ENCODE peak calls at places on chromosomes 7 and 10, in ten cellular contexts. One of them, this sample, is unnamed.

GRCh38 chr10:3123571-3124411 is 48.8 kb downstream of the PITRM1 start:
- DNase-seq in IMR-90: no peak
- DNase-seq in activated CD4-positive, alpha-beta memory T cell treated with anti-CD3 and anti-CD28 coated beads, Interleukin-2, amount 10 ng/mL, durations not matched to agents 7 days and 5 days: no peak
- DNase-seq in activated CD4-positive, alpha-beta T cell treated with anti-CD3 and anti-CD28 coated beads, Interleukin-2, amount 10 ng/mL, durations not matched to agents 7 days and 5 days: no peak
- DNase-seq in T-helper 1 cell: no peak
- DNase-seq in stomach: no peak
- DNase-seq in small intestine: no peak
- DNase-seq in GM19239: no peak
- DNase-seq in activated T-helper 2 cell treated with anti-CD3 and anti-CD28 coated beads, Interferon-gamma antibody, Interleukin-2, Interleukin-4, amounts not matched to agents 10 μg/mL and 5 μg/mL and 100 μg/mL, durations not matched to agents 14 hours and 24 hours and 36 hours: no peak
- DNase-seq in cardiac fibroblast: no peak
- DNase-seq in this sample: no peak

GRCh38 chr7:106679153-106679931 is 18.4 kb upstream of the CCDC71L start:
- DNase-seq in activated T-helper 2 cell treated with anti-CD3 and anti-CD28 coated beads, Interferon-gamma antibody, Interleukin-2, Interleukin-4, amounts not matched to agents 10 μg/mL and 5 μg/mL and 100 μg/mL, durations not matched to agents 14 hours and 24 hours and 36 hours: no peak
- DNase-seq in IMR-90: peak
- DNase-seq in cardiac fibroblast: peak
- DNase-seq in small intestine: no peak
- DNase-seq in GM19239: no peak
- DNase-seq in T-helper 1 cell: no peak
- DNase-seq in stomach: no peak
- DNase-seq in activated CD4-positive, alpha-beta T cell treated with anti-CD3 and anti-CD28 coated beads, Interleukin-2, amount 10 ng/mL, durations not matched to agents 7 days and 5 days: no peak
- DNase-seq in activated CD4-positive, alpha-beta memory T cell treated with anti-CD3 and anti-CD28 coated beads, Interleukin-2, amount 10 ng/mL, durations not matched to agents 7 days and 5 days: peak
- DNase-seq in this sample: no peak

GRCh38 chr7:27172823-27173411 is 1.2 kb downstream of the HOXA10 start:
- DNase-seq in small intestine: no peak
- DNase-seq in activated CD4-positive, alpha-beta memory T cell treated with anti-CD3 and anti-CD28 coated beads, Interleukin-2, amount 10 ng/mL, durations not matched to agents 7 days and 5 days: no peak
- DNase-seq in activated CD4-positive, alpha-beta T cell treated with anti-CD3 and anti-CD28 coated beads, Interleukin-2, amount 10 ng/mL, durations not matched to agents 7 days and 5 days: no peak
- DNase-seq in GM19239: no peak
- DNase-seq in T-helper 1 cell: no peak
- DNase-seq in activated T-helper 2 cell treated with anti-CD3 and anti-CD28 coated beads, Interferon-gamma antibody, Interleukin-2, Interleukin-4, amounts not matched to agents 10 μg/mL and 5 μg/mL and 100 μg/mL, durations not matched to agents 14 hours and 24 hours and 36 hours: no peak
- DNase-seq in stomach: peak
- DNase-seq in IMR-90: no peak
- DNase-seq in cardiac fibroblast: no peak
- DNase-seq in this sample: no peak

GRCh38 chr7:39130740-39131538 is 153.2 kb downstream of the POU6F2 start:
- DNase-seq in activated CD4-positive, alpha-beta T cell treated with anti-CD3 and anti-CD28 coated beads, Interleukin-2, amount 10 ng/mL, durations not matched to agents 7 days and 5 days: no peak
- DNase-seq in stomach: no peak
- DNase-seq in small intestine: peak
- DNase-seq in IMR-90: no peak
- DNase-seq in T-helper 1 cell: no peak
- DNase-seq in GM19239: no peak
- DNase-seq in activated T-helper 2 cell treated with anti-CD3 and anti-CD28 coated beads, Interferon-gamma antibody, Interleukin-2, Interleukin-4, amounts not matched to agents 10 μg/mL and 5 μg/mL and 100 μg/mL, durations not matched to agents 14 hours and 24 hours and 36 hours: no peak
- DNase-seq in activated CD4-positive, alpha-beta memory T cell treated with anti-CD3 and anti-CD28 coated beads, Interleukin-2, amount 10 ng/mL, durations not matched to agents 7 days and 5 days: no peak
- DNase-seq in cardiac fibroblast: no peak
- DNase-seq in this sample: no peak

GRCh38 chr7:83677180-83677866 is 28.4 kb upstream of the SEMA3E start:
- DNase-seq in activated CD4-positive, alpha-beta memory T cell treated with anti-CD3 and anti-CD28 coated beads, Interleukin-2, amount 10 ng/mL, durations not matched to agents 7 days and 5 days: no peak
- DNase-seq in GM19239: no peak
- DNase-seq in activated T-helper 2 cell treated with anti-CD3 and anti-CD28 coated beads, Interferon-gamma antibody, Interleukin-2, Interleukin-4, amounts not matched to agents 10 μg/mL and 5 μg/mL and 100 μg/mL, durations not matched to agents 14 hours and 24 hours and 36 hours: no peak
- DNase-seq in T-helper 1 cell: no peak
- DNase-seq in cardiac fibroblast: peak
- DNase-seq in stomach: peak
- DNase-seq in activated CD4-positive, alpha-beta T cell treated with anti-CD3 and anti-CD28 coated beads, Interleukin-2, amount 10 ng/mL, durations not matched to agents 7 days and 5 days: no peak
- DNase-seq in IMR-90: peak
- DNase-seq in small intestine: no peak
- DNase-seq in this sample: no peak

GRCh38 chr10:74432841-74433594 is 282.0 kb downstream of the ADK start:
- DNase-seq in activated T-helper 2 cell treated with anti-CD3 and anti-CD28 coated beads, Interferon-gamma antibody, Interleukin-2, Interleukin-4, amounts not matched to agents 10 μg/mL and 5 μg/mL and 100 μg/mL, durations not matched to agents 14 hours and 24 hours and 36 hours: no peak
- DNase-seq in small intestine: no peak
- DNase-seq in IMR-90: peak
- DNase-seq in activated CD4-positive, alpha-beta T cell treated with anti-CD3 and anti-CD28 coated beads, Interleukin-2, amount 10 ng/mL, durations not matched to agents 7 days and 5 days: no peak
- DNase-seq in GM19239: no peak
- DNase-seq in T-helper 1 cell: no peak
- DNase-seq in cardiac fibroblast: peak
- DNase-seq in stomach: no peak
- DNase-seq in activated CD4-positive, alpha-beta memory T cell treated with anti-CD3 and anti-CD28 coated beads, Interleukin-2, amount 10 ng/mL, durations not matched to agents 7 days and 5 days: no peak
- DNase-seq in this sample: no peak

GRCh38 chr7:155265144-155265543 is 32.5 kb upstream of the INSIG1 start:
- DNase-seq in GM19239: no peak
- DNase-seq in activated CD4-positive, alpha-beta memory T cell treated with anti-CD3 and anti-CD28 coated beads, Interleukin-2, amount 10 ng/mL, durations not matched to agents 7 days and 5 days: no peak
- DNase-seq in T-helper 1 cell: no peak
- DNase-seq in small intestine: no peak
- DNase-seq in activated T-helper 2 cell treated with anti-CD3 and anti-CD28 coated beads, Interferon-gamma antibody, Interleukin-2, Interleukin-4, amounts not matched to agents 10 μg/mL and 5 μg/mL and 100 μg/mL, durations not matched to agents 14 hours and 24 hours and 36 hours: no peak
- DNase-seq in cardiac fibroblast: no peak
- DNase-seq in IMR-90: no peak
- DNase-seq in activated CD4-positive, alpha-beta T cell treated with anti-CD3 and anti-CD28 coated beads, Interleukin-2, amount 10 ng/mL, durations not matched to agents 7 days and 5 days: no peak
- DNase-seq in stomach: no peak
- DNase-seq in this sample: no peak

GRCh38 chr7:30771859-30772429 is 727 bp downstream of the MINDY4 start:
- DNase-seq in small intestine: no peak
- DNase-seq in activated T-helper 2 cell treated with anti-CD3 and anti-CD28 coated beads, Interferon-gamma antibody, Interleukin-2, Interleukin-4, amounts not matched to agents 10 μg/mL and 5 μg/mL and 100 μg/mL, durations not matched to agents 14 hours and 24 hours and 36 hours: no peak
- DNase-seq in T-helper 1 cell: no peak
- DNase-seq in activated CD4-positive, alpha-beta memory T cell treated with anti-CD3 and anti-CD28 coated beads, Interleukin-2, amount 10 ng/mL, durations not matched to agents 7 days and 5 days: no peak
- DNase-seq in stomach: no peak
- DNase-seq in cardiac fibroblast: peak
- DNase-seq in IMR-90: no peak
- DNase-seq in activated CD4-positive, alpha-beta T cell treated with anti-CD3 and anti-CD28 coated beads, Interleukin-2, amount 10 ng/mL, durations not matched to agents 7 days and 5 days: no peak
- DNase-seq in GM19239: peak
- DNase-seq in this sample: no peak

GRCh38 chr10:21517983-21518628 is 7.4 kb downstream of the SKIDA1 start:
- DNase-seq in activated T-helper 2 cell treated with anti-CD3 and anti-CD28 coated beads, Interferon-gamma antibody, Interleukin-2, Interleukin-4, amounts not matched to agents 10 μg/mL and 5 μg/mL and 100 μg/mL, durations not matched to agents 14 hours and 24 hours and 36 hours: no peak
- DNase-seq in activated CD4-positive, alpha-beta T cell treated with anti-CD3 and anti-CD28 coated beads, Interleukin-2, amount 10 ng/mL, durations not matched to agents 7 days and 5 days: no peak
- DNase-seq in stomach: no peak
- DNase-seq in GM19239: no peak
- DNase-seq in cardiac fibroblast: peak
- DNase-seq in activated CD4-positive, alpha-beta memory T cell treated with anti-CD3 and anti-CD28 coated beads, Interleukin-2, amount 10 ng/mL, durations not matched to agents 7 days and 5 days: no peak
- DNase-seq in T-helper 1 cell: no peak
- DNase-seq in small intestine: no peak
- DNase-seq in IMR-90: peak
- DNase-seq in this sample: no peak

GRCh38 chr10:118982366-118982765 is 47.1 kb upstream of the NANOS1 start:
- DNase-seq in activated CD4-positive, alpha-beta memory T cell treated with anti-CD3 and anti-CD28 coated beads, Interleukin-2, amount 10 ng/mL, durations not matched to agents 7 days and 5 days: no peak
- DNase-seq in small intestine: no peak
- DNase-seq in IMR-90: no peak
- DNase-seq in cardiac fibroblast: no peak
- DNase-seq in stomach: no peak
- DNase-seq in GM19239: no peak
- DNase-seq in T-helper 1 cell: no peak
- DNase-seq in activated T-helper 2 cell treated with anti-CD3 and anti-CD28 coated beads, Interferon-gamma antibody, Interleukin-2, Interleukin-4, amounts not matched to agents 10 μg/mL and 5 μg/mL and 100 μg/mL, durations not matched to agents 14 hours and 24 hours and 36 hours: no peak
- DNase-seq in activated CD4-positive, alpha-beta T cell treated with anti-CD3 and anti-CD28 coated beads, Interleukin-2, amount 10 ng/mL, durations not matched to agents 7 days and 5 days: no peak
- DNase-seq in this sample: no peak

GRCh38 chr10:79084012-79084971 is 15.5 kb downstream of the ZMIZ1 start:
- DNase-seq in IMR-90: peak
- DNase-seq in stomach: peak
- DNase-seq in activated CD4-positive, alpha-beta memory T cell treated with anti-CD3 and anti-CD28 coated beads, Interleukin-2, amount 10 ng/mL, durations not matched to agents 7 days and 5 days: peak
- DNase-seq in activated T-helper 2 cell treated with anti-CD3 and anti-CD28 coated beads, Interferon-gamma antibody, Interleukin-2, Interleukin-4, amounts not matched to agents 10 μg/mL and 5 μg/mL and 100 μg/mL, durations not matched to agents 14 hours and 24 hours and 36 hours: no peak
- DNase-seq in GM19239: no peak
- DNase-seq in activated CD4-positive, alpha-beta T cell treated with anti-CD3 and anti-CD28 coated beads, Interleukin-2, amount 10 ng/mL, durations not matched to agents 7 days and 5 days: peak
- DNase-seq in T-helper 1 cell: no peak
- DNase-seq in small intestine: peak
- DNase-seq in cardiac fibroblast: peak
- DNase-seq in this sample: peak

GRCh38 chr10:89706011-89706410 is 4.6 kb downstream of the KIF20B start:
- DNase-seq in activated CD4-positive, alpha-beta memory T cell treated with anti-CD3 and anti-CD28 coated beads, Interleukin-2, amount 10 ng/mL, durations not matched to agents 7 days and 5 days: no peak
- DNase-seq in activated CD4-positive, alpha-beta T cell treated with anti-CD3 and anti-CD28 coated beads, Interleukin-2, amount 10 ng/mL, durations not matched to agents 7 days and 5 days: no peak
- DNase-seq in activated T-helper 2 cell treated with anti-CD3 and anti-CD28 coated beads, Interferon-gamma antibody, Interleukin-2, Interleukin-4, amounts not matched to agents 10 μg/mL and 5 μg/mL and 100 μg/mL, durations not matched to agents 14 hours and 24 hours and 36 hours: no peak
- DNase-seq in small intestine: no peak
- DNase-seq in GM19239: no peak
- DNase-seq in stomach: no peak
- DNase-seq in T-helper 1 cell: no peak
- DNase-seq in IMR-90: peak
- DNase-seq in cardiac fibroblast: peak
- DNase-seq in this sample: no peak

GRCh38 chr10:33732176-33733025 is 397.9 kb upstream of the NRP1 start:
- DNase-seq in activated CD4-positive, alpha-beta memory T cell treated with anti-CD3 and anti-CD28 coated beads, Interleukin-2, amount 10 ng/mL, durations not matched to agents 7 days and 5 days: no peak
- DNase-seq in activated CD4-positive, alpha-beta T cell treated with anti-CD3 and anti-CD28 coated beads, Interleukin-2, amount 10 ng/mL, durations not matched to agents 7 days and 5 days: no peak
- DNase-seq in small intestine: peak
- DNase-seq in activated T-helper 2 cell treated with anti-CD3 and anti-CD28 coated beads, Interferon-gamma antibody, Interleukin-2, Interleukin-4, amounts not matched to agents 10 μg/mL and 5 μg/mL and 100 μg/mL, durations not matched to agents 14 hours and 24 hours and 36 hours: no peak
- DNase-seq in stomach: no peak
- DNase-seq in IMR-90: peak
- DNase-seq in T-helper 1 cell: no peak
- DNase-seq in cardiac fibroblast: peak
- DNase-seq in GM19239: no peak
- DNase-seq in this sample: no peak

GRCh38 chr7:48109848-48110663 is 21.0 kb downstream of the UPP1 start:
- DNase-seq in activated CD4-positive, alpha-beta T cell treated with anti-CD3 and anti-CD28 coated beads, Interleukin-2, amount 10 ng/mL, durations not matched to agents 7 days and 5 days: peak
- DNase-seq in small intestine: peak
- DNase-seq in GM19239: peak
- DNase-seq in IMR-90: peak
- DNase-seq in T-helper 1 cell: peak
- DNase-seq in cardiac fibroblast: peak
- DNase-seq in stomach: peak
- DNase-seq in activated T-helper 2 cell treated with anti-CD3 and anti-CD28 coated beads, Interferon-gamma antibody, Interleukin-2, Interleukin-4, amounts not matched to agents 10 μg/mL and 5 μg/mL and 100 μg/mL, durations not matched to agents 14 hours and 24 hours and 36 hours: peak
- DNase-seq in activated CD4-positive, alpha-beta memory T cell treated with anti-CD3 and anti-CD28 coated beads, Interleukin-2, amount 10 ng/mL, durations not matched to agents 7 days and 5 days: peak
- DNase-seq in this sample: peak

GRCh38 chr10:79347894-79348639 is 798 bp downstream of the PPIF start:
- DNase-seq in IMR-90: peak
- DNase-seq in stomach: peak
- DNase-seq in GM19239: peak
- DNase-seq in cardiac fibroblast: peak
- DNase-seq in small intestine: peak
- DNase-seq in activated CD4-positive, alpha-beta T cell treated with anti-CD3 and anti-CD28 coated beads, Interleukin-2, amount 10 ng/mL, durations not matched to agents 7 days and 5 days: peak
- DNase-seq in activated T-helper 2 cell treated with anti-CD3 and anti-CD28 coated beads, Interferon-gamma antibody, Interleukin-2, Interleukin-4, amounts not matched to agents 10 μg/mL and 5 μg/mL and 100 μg/mL, durations not matched to agents 14 hours and 24 hours and 36 hours: peak
- DNase-seq in activated CD4-positive, alpha-beta memory T cell treated with anti-CD3 and anti-CD28 coated beads, Interleukin-2, amount 10 ng/mL, durations not matched to agents 7 days and 5 days: peak
- DNase-seq in T-helper 1 cell: peak
- DNase-seq in this sample: peak

GRCh38 chr10:10418397-10418796 is 599.3 kb upstream of the CELF2 start:
- DNase-seq in stomach: no peak
- DNase-seq in activated CD4-positive, alpha-beta T cell treated with anti-CD3 and anti-CD28 coated beads, Interleukin-2, amount 10 ng/mL, durations not matched to agents 7 days and 5 days: peak
- DNase-seq in activated T-helper 2 cell treated with anti-CD3 and anti-CD28 coated beads, Interferon-gamma antibody, Interleukin-2, Interleukin-4, amounts not matched to agents 10 μg/mL and 5 μg/mL and 100 μg/mL, durations not matched to agents 14 hours and 24 hours and 36 hours: peak
- DNase-seq in small intestine: no peak
- DNase-seq in T-helper 1 cell: no peak
- DNase-seq in GM19239: peak
- DNase-seq in cardiac fibroblast: no peak
- DNase-seq in IMR-90: no peak
- DNase-seq in activated CD4-positive, alpha-beta memory T cell treated with anti-CD3 and anti-CD28 coated beads, Interleukin-2, amount 10 ng/mL, durations not matched to agents 7 days and 5 days: peak
- DNase-seq in this sample: no peak

GRCh38 chr7:36119005-36119711 is 33.9 kb upstream of the EEPD1 start:
- DNase-seq in cardiac fibroblast: peak
- DNase-seq in T-helper 1 cell: no peak
- DNase-seq in stomach: peak
- DNase-seq in activated CD4-positive, alpha-beta memory T cell treated with anti-CD3 and anti-CD28 coated beads, Interleukin-2, amount 10 ng/mL, durations not matched to agents 7 days and 5 days: no peak
- DNase-seq in activated T-helper 2 cell treated with anti-CD3 and anti-CD28 coated beads, Interferon-gamma antibody, Interleukin-2, Interleukin-4, amounts not matched to agents 10 μg/mL and 5 μg/mL and 100 μg/mL, durations not matched to agents 14 hours and 24 hours and 36 hours: no peak
- DNase-seq in GM19239: no peak
- DNase-seq in activated CD4-positive, alpha-beta T cell treated with anti-CD3 and anti-CD28 coated beads, Interleukin-2, amount 10 ng/mL, durations not matched to agents 7 days and 5 days: no peak
- DNase-seq in small intestine: peak
- DNase-seq in IMR-90: peak
- DNase-seq in this sample: no peak

GRCh38 chr7:105580022-105580740 is 1.1 kb downstream of the EFCAB10 start:
- DNase-seq in activated CD4-positive, alpha-beta T cell treated with anti-CD3 and anti-CD28 coated beads, Interleukin-2, amount 10 ng/mL, durations not matched to agents 7 days and 5 days: no peak
- DNase-seq in activated CD4-positive, alpha-beta memory T cell treated with anti-CD3 and anti-CD28 coated beads, Interleukin-2, amount 10 ng/mL, durations not matched to agents 7 days and 5 days: no peak
- DNase-seq in stomach: no peak
- DNase-seq in T-helper 1 cell: no peak
- DNase-seq in cardiac fibroblast: no peak
- DNase-seq in IMR-90: no peak
- DNase-seq in activated T-helper 2 cell treated with anti-CD3 and anti-CD28 coated beads, Interferon-gamma antibody, Interleukin-2, Interleukin-4, amounts not matched to agents 10 μg/mL and 5 μg/mL and 100 μg/mL, durations not matched to agents 14 hours and 24 hours and 36 hours: no peak
- DNase-seq in GM19239: no peak
- DNase-seq in small intestine: no peak
- DNase-seq in this sample: no peak

GRCh38 chr10:60958892-60959601 is 15.1 kb upstream of the RHOBTB1 start:
- DNase-seq in T-helper 1 cell: no peak
- DNase-seq in IMR-90: peak
- DNase-seq in cardiac fibroblast: peak
- DNase-seq in small intestine: no peak
- DNase-seq in GM19239: no peak
- DNase-seq in activated CD4-positive, alpha-beta T cell treated with anti-CD3 and anti-CD28 coated beads, Interleukin-2, amount 10 ng/mL, durations not matched to agents 7 days and 5 days: no peak
- DNase-seq in stomach: no peak
- DNase-seq in activated T-helper 2 cell treated with anti-CD3 and anti-CD28 coated beads, Interferon-gamma antibody, Interleukin-2, Interleukin-4, amounts not matched to agents 10 μg/mL and 5 μg/mL and 100 μg/mL, durations not matched to agents 14 hours and 24 hours and 36 hours: no peak
- DNase-seq in activated CD4-positive, alpha-beta memory T cell treated with anti-CD3 and anti-CD28 coated beads, Interleukin-2, amount 10 ng/mL, durations not matched to agents 7 days and 5 days: no peak
- DNase-seq in this sample: no peak

GRCh38 chr10:95573953-95574604 is 12.9 kb upstream of the SORBS1 start:
- DNase-seq in GM19239: no peak
- DNase-seq in stomach: no peak
- DNase-seq in cardiac fibroblast: no peak
- DNase-seq in small intestine: no peak
- DNase-seq in activated T-helper 2 cell treated with anti-CD3 and anti-CD28 coated beads, Interferon-gamma antibody, Interleukin-2, Interleukin-4, amounts not matched to agents 10 μg/mL and 5 μg/mL and 100 μg/mL, durations not matched to agents 14 hours and 24 hours and 36 hours: no peak
- DNase-seq in T-helper 1 cell: no peak
- DNase-seq in IMR-90: no peak
- DNase-seq in activated CD4-positive, alpha-beta T cell treated with anti-CD3 and anti-CD28 coated beads, Interleukin-2, amount 10 ng/mL, durations not matched to agents 7 days and 5 days: no peak
- DNase-seq in activated CD4-positive, alpha-beta memory T cell treated with anti-CD3 and anti-CD28 coated beads, Interleukin-2, amount 10 ng/mL, durations not matched to agents 7 days and 5 days: no peak
- DNase-seq in this sample: no peak

GRCh38 chr10:117260094-117260493 is 19.2 kb downstream of the SLC18A2 start:
- DNase-seq in IMR-90: no peak
- DNase-seq in cardiac fibroblast: no peak
- DNase-seq in activated CD4-positive, alpha-beta T cell treated with anti-CD3 and anti-CD28 coated beads, Interleukin-2, amount 10 ng/mL, durations not matched to agents 7 days and 5 days: no peak
- DNase-seq in T-helper 1 cell: no peak
- DNase-seq in activated T-helper 2 cell treated with anti-CD3 and anti-CD28 coated beads, Interferon-gamma antibody, Interleukin-2, Interleukin-4, amounts not matched to agents 10 μg/mL and 5 μg/mL and 100 μg/mL, durations not matched to agents 14 hours and 24 hours and 36 hours: no peak
- DNase-seq in small intestine: no peak
- DNase-seq in activated CD4-positive, alpha-beta memory T cell treated with anti-CD3 and anti-CD28 coated beads, Interleukin-2, amount 10 ng/mL, durations not matched to agents 7 days and 5 days: no peak
- DNase-seq in GM19239: no peak
- DNase-seq in stomach: no peak
- DNase-seq in this sample: no peak

GRCh38 chr7:133139350-133139749 is 57.5 kb upstream of the CHCHD3 start:
- DNase-seq in stomach: no peak
- DNase-seq in activated CD4-positive, alpha-beta T cell treated with anti-CD3 and anti-CD28 coated beads, Interleukin-2, amount 10 ng/mL, durations not matched to agents 7 days and 5 days: no peak
- DNase-seq in activated T-helper 2 cell treated with anti-CD3 and anti-CD28 coated beads, Interferon-gamma antibody, Interleukin-2, Interleukin-4, amounts not matched to agents 10 μg/mL and 5 μg/mL and 100 μg/mL, durations not matched to agents 14 hours and 24 hours and 36 hours: no peak
- DNase-seq in small intestine: peak
- DNase-seq in activated CD4-positive, alpha-beta memory T cell treated with anti-CD3 and anti-CD28 coated beads, Interleukin-2, amount 10 ng/mL, durations not matched to agents 7 days and 5 days: no peak
- DNase-seq in IMR-90: peak
- DNase-seq in cardiac fibroblast: peak
- DNase-seq in GM19239: no peak
- DNase-seq in T-helper 1 cell: no peak
- DNase-seq in this sample: no peak

GRCh38 chr10:1358860-1359598 is 302.8 kb downstream of the WDR37 start:
- DNase-seq in cardiac fibroblast: no peak
- DNase-seq in small intestine: no peak
- DNase-seq in activated T-helper 2 cell treated with anti-CD3 and anti-CD28 coated beads, Interferon-gamma antibody, Interleukin-2, Interleukin-4, amounts not matched to agents 10 μg/mL and 5 μg/mL and 100 μg/mL, durations not matched to agents 14 hours and 24 hours and 36 hours: peak
- DNase-seq in activated CD4-positive, alpha-beta memory T cell treated with anti-CD3 and anti-CD28 coated beads, Interleukin-2, amount 10 ng/mL, durations not matched to agents 7 days and 5 days: no peak
- DNase-seq in stomach: no peak
- DNase-seq in GM19239: no peak
- DNase-seq in IMR-90: no peak
- DNase-seq in activated CD4-positive, alpha-beta T cell treated with anti-CD3 and anti-CD28 coated beads, Interleukin-2, amount 10 ng/mL, durations not matched to agents 7 days and 5 days: peak
- DNase-seq in T-helper 1 cell: no peak
- DNase-seq in this sample: no peak

GRCh38 chr7:88597941-88598425 is 161.5 kb upstream of the ZNF804B start:
- DNase-seq in activated CD4-positive, alpha-beta memory T cell treated with anti-CD3 and anti-CD28 coated beads, Interleukin-2, amount 10 ng/mL, durations not matched to agents 7 days and 5 days: no peak
- DNase-seq in GM19239: no peak
- DNase-seq in T-helper 1 cell: no peak
- DNase-seq in activated CD4-positive, alpha-beta T cell treated with anti-CD3 and anti-CD28 coated beads, Interleukin-2, amount 10 ng/mL, durations not matched to agents 7 days and 5 days: no peak
- DNase-seq in IMR-90: no peak
- DNase-seq in activated T-helper 2 cell treated with anti-CD3 and anti-CD28 coated beads, Interferon-gamma antibody, Interleukin-2, Interleukin-4, amounts not matched to agents 10 μg/mL and 5 μg/mL and 100 μg/mL, durations not matched to agents 14 hours and 24 hours and 36 hours: no peak
- DNase-seq in cardiac fibroblast: no peak
- DNase-seq in stomach: no peak
- DNase-seq in small intestine: no peak
- DNase-seq in this sample: no peak

GRCh38 chr7:124701955-124702354 is 63.6 kb downstream of the GPR37 start:
- DNase-seq in activated T-helper 2 cell treated with anti-CD3 and anti-CD28 coated beads, Interferon-gamma antibody, Interleukin-2, Interleukin-4, amounts not matched to agents 10 μg/mL and 5 μg/mL and 100 μg/mL, durations not matched to agents 14 hours and 24 hours and 36 hours: no peak
- DNase-seq in T-helper 1 cell: no peak
- DNase-seq in activated CD4-positive, alpha-beta T cell treated with anti-CD3 and anti-CD28 coated beads, Interleukin-2, amount 10 ng/mL, durations not matched to agents 7 days and 5 days: no peak
- DNase-seq in GM19239: no peak
- DNase-seq in cardiac fibroblast: no peak
- DNase-seq in small intestine: no peak
- DNase-seq in stomach: no peak
- DNase-seq in activated CD4-positive, alpha-beta memory T cell treated with anti-CD3 and anti-CD28 coated beads, Interleukin-2, amount 10 ng/mL, durations not matched to agents 7 days and 5 days: no peak
- DNase-seq in IMR-90: peak
- DNase-seq in this sample: no peak

GRCh38 chr10:17062493-17063487 is 66.8 kb downstream of the CUBN start:
- DNase-seq in activated T-helper 2 cell treated with anti-CD3 and anti-CD28 coated beads, Interferon-gamma antibody, Interleukin-2, Interleukin-4, amounts not matched to agents 10 μg/mL and 5 μg/mL and 100 μg/mL, durations not matched to agents 14 hours and 24 hours and 36 hours: no peak
- DNase-seq in cardiac fibroblast: peak
- DNase-seq in IMR-90: peak
- DNase-seq in T-helper 1 cell: no peak
- DNase-seq in stomach: no peak
- DNase-seq in GM19239: no peak
- DNase-seq in small intestine: no peak
- DNase-seq in activated CD4-positive, alpha-beta T cell treated with anti-CD3 and anti-CD28 coated beads, Interleukin-2, amount 10 ng/mL, durations not matched to agents 7 days and 5 days: no peak
- DNase-seq in activated CD4-positive, alpha-beta memory T cell treated with anti-CD3 and anti-CD28 coated beads, Interleukin-2, amount 10 ng/mL, durations not matched to agents 7 days and 5 days: no peak
- DNase-seq in this sample: no peak

GRCh38 chr10:61285749-61286148 is 167.4 kb downstream of the TMEM26 start:
- DNase-seq in activated T-helper 2 cell treated with anti-CD3 and anti-CD28 coated beads, Interferon-gamma antibody, Interleukin-2, Interleukin-4, amounts not matched to agents 10 μg/mL and 5 μg/mL and 100 μg/mL, durations not matched to agents 14 hours and 24 hours and 36 hours: no peak
- DNase-seq in stomach: no peak
- DNase-seq in small intestine: no peak
- DNase-seq in GM19239: no peak
- DNase-seq in activated CD4-positive, alpha-beta T cell treated with anti-CD3 and anti-CD28 coated beads, Interleukin-2, amount 10 ng/mL, durations not matched to agents 7 days and 5 days: no peak
- DNase-seq in activated CD4-positive, alpha-beta memory T cell treated with anti-CD3 and anti-CD28 coated beads, Interleukin-2, amount 10 ng/mL, durations not matched to agents 7 days and 5 days: no peak
- DNase-seq in T-helper 1 cell: no peak
- DNase-seq in cardiac fibroblast: peak
- DNase-seq in IMR-90: no peak
- DNase-seq in this sample: no peak

GRCh38 chr7:116801092-116801710 is 61.2 kb upstream of the CAPZA2 start:
- DNase-seq in small intestine: peak
- DNase-seq in GM19239: no peak
- DNase-seq in activated CD4-positive, alpha-beta T cell treated with anti-CD3 and anti-CD28 coated beads, Interleukin-2, amount 10 ng/mL, durations not matched to agents 7 days and 5 days: no peak
- DNase-seq in IMR-90: peak
- DNase-seq in activated CD4-positive, alpha-beta memory T cell treated with anti-CD3 and anti-CD28 coated beads, Interleukin-2, amount 10 ng/mL, durations not matched to agents 7 days and 5 days: no peak
- DNase-seq in stomach: no peak
- DNase-seq in T-helper 1 cell: no peak
- DNase-seq in activated T-helper 2 cell treated with anti-CD3 and anti-CD28 coated beads, Interferon-gamma antibody, Interleukin-2, Interleukin-4, amounts not matched to agents 10 μg/mL and 5 μg/mL and 100 μg/mL, durations not matched to agents 14 hours and 24 hours and 36 hours: no peak
- DNase-seq in cardiac fibroblast: no peak
- DNase-seq in this sample: no peak

This sample was measured in GDM1.